ENCODE peak calls at places on chromosomes 3 and 15, in nine cellular contexts. E is right cardiac atrium, O is GM23338, J is neuronal stem cell, L is stomach, I is transverse colon, N is IMR-90, X is fibroblast of lung, M is GM23248. G is an unnamed sample.

GRCh38 chr3:112397529-112397928 is 64.6 kb downstream of the CD200 start:
- DNase-seq in E (no peak), O (no peak), J (no peak), L (no peak), I (no peak), N (no peak), X (no peak), M (no peak), G (no peak)

GRCh38 chr3:54988302-54989022 is 60.6 kb upstream of the LRTM1 start:
- DNase-seq in E (peak; percentile 55), O (no peak), J (no peak), L (no peak), I (no peak), N (peak; percentile 90), X (peak; percentile 91), M (peak; percentile 87), G (no peak)

GRCh38 chr3:27827041-27827440 is 104.9 kb upstream of the EOMES start:
- DNase-seq in E (no peak), O (peak; percentile 20), J (no peak), L (no peak), I (no peak), N (no peak), X (no peak), M (no peak), G (no peak)

GRCh38 chr15:100842756-100843730 is 36.6 kb upstream of the ALDH1A3 start:
- DNase-seq in E (no peak), O (no peak), J (no peak), L (no peak), I (no peak), N (peak; percentile 92), X (peak; percentile 92), M (peak; percentile 32), G (no peak)

GRCh38 chr3:152474585-152474984 is 205.9 kb downstream of the MBNL1 start:
- DNase-seq in E (no peak), O (peak; percentile 75), J (no peak), L (no peak), I (no peak), N (peak; percentile 84), X (peak; percentile 84), M (peak; percentile 85), G (no peak)

GRCh38 chr3:11529281-11529680 is 114.4 kb downstream of the VGLL4 start:
- DNase-seq in E (no peak), O (no peak), J (no peak), L (no peak), I (no peak), N (peak; percentile 17), X (no peak), M (no peak), G (no peak)

GRCh38 chr15:55740981-55741591 is 1.9 kb downstream of the PRTG start:
- DNase-seq in E (no peak), O (no peak), J (no peak), L (no peak), I (no peak), N (no peak), X (no peak), M (no peak), G (no peak)

GRCh38 chr15:74264081-74264501 is 28.0 kb downstream of the CCDC33 start:
- DNase-seq in E (no peak), O (peak; percentile 55), J (no peak), L (no peak), I (no peak), N (no peak), X (no peak), M (no peak), G (no peak)

GRCh38 chr3:123027292-123028232 is at the start of gene SEMA5B:
- DNase-seq in E (peak; percentile 36), O (peak; percentile 92), J (peak; percentile 85), L (peak; percentile 29), I (peak; percentile 9), N (no peak), X (no peak), M (peak; percentile 59), G (peak; percentile 70)

GRCh38 chr3:59456852-59457485 is 407.1 kb upstream of the CFAP20DC start:
- DNase-seq in E (no peak), O (no peak), J (no peak), L (no peak), I (no peak), N (no peak), X (no peak), M (no peak), G (no peak)

GRCh38 chr15:53830707-53831386 is 71.4 kb upstream of the WDR72 start:
- DNase-seq in E (no peak), O (no peak), J (no peak), L (peak; percentile 50), I (peak; percentile 30), N (no peak), X (no peak), M (no peak), G (no peak)

GRCh38 chr3:94794563-94794962 is 731.7 kb downstream of the NSUN3 start:
- DNase-seq in E (no peak), O (no peak), J (no peak), L (no peak), I (no peak), N (no peak), X (no peak), M (no peak), G (no peak)

DNA sequence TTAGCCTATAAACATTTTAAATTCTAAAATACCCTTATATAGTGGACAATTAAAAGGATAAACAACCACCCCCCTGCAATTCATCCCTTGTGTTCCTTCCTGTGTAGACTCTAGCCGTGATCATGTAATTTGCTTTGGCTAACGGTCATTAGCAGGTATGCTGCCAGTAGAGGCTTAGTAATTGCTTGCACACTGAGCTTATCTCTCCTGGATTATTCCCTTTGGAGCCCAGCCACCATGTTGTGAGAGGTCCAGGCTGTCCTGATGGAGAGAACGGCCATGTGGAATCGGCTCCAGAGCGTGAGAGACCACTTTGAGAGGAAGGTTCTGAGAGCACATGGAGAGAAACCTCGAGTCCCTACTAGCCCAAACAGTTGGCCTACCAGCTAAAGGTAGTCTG is 11.0 kb upstream of the BNC1 start:
- DNase-seq in E (no peak), O (no peak), J (no peak), L (no peak), I (no peak), N (no peak), X (no peak), M (no peak), G (no peak)
- H3K4me1 ChIP-seq in E (peaks cover 1% of the 10 kb centered on the region), O (peaks cover 6% of the 10 kb centered on the region), J (peaks cover 2% of the 10 kb centered on the region), L (no peaks in the 10 kb centered on the region), I (no peaks in the 10 kb centered on the region), N (no peaks in the 10 kb centered on the region), X (no peaks in the 10 kb centered on the region), M (peaks cover 24% of the 10 kb centered on the region), G (no peaks in the 10 kb centered on the region)

GRCh38 chr3:39279745-39280517 is at the start of gene CX3CR1:
- DNase-seq in E (no peak), O (no peak), J (no peak), L (no peak), I (no peak), N (no peak), X (no peak), M (no peak), G (no peak)
- H3K27ac ChIP-seq in E (no peak within 1 kb of the TSS), O (no peak within 1 kb of the TSS), J (no peak within 1 kb of the TSS), L (no peak within 1 kb of the TSS), I (no peak within 1 kb of the TSS), N (no peak within 1 kb of the TSS), X (no peak within 1 kb of the TSS), M (no peak within 1 kb of the TSS), G (no peak within 1 kb of the TSS)

GRCh38 chr3:76724075-76724474 is 315.8 kb upstream of the ROBO2 start:
- DNase-seq in E (no peak), O (no peak), J (no peak), L (no peak), I (no peak), N (no peak), X (no peak), M (no peak), G (no peak)

GRCh38 chr3:76726034-76726433 is 313.9 kb upstream of the ROBO2 start:
- DNase-seq in E (no peak), O (no peak), J (no peak), L (no peak), I (no peak), N (no peak), X (no peak), M (no peak), G (no peak)

GRCh38 chr3:76728411-76728810 is 311.5 kb upstream of the ROBO2 start:
- DNase-seq in E (no peak), O (no peak), J (no peak), L (no peak), I (no peak), N (no peak), X (no peak), M (no peak), G (no peak)

GRCh38 chr3:76723366-76723765 is 316.5 kb upstream of the ROBO2 start:
- DNase-seq in E (no peak), O (peak; percentile 41), J (no peak), L (no peak), I (no peak), N (no peak), X (no peak), M (no peak), G (no peak)

DNA sequence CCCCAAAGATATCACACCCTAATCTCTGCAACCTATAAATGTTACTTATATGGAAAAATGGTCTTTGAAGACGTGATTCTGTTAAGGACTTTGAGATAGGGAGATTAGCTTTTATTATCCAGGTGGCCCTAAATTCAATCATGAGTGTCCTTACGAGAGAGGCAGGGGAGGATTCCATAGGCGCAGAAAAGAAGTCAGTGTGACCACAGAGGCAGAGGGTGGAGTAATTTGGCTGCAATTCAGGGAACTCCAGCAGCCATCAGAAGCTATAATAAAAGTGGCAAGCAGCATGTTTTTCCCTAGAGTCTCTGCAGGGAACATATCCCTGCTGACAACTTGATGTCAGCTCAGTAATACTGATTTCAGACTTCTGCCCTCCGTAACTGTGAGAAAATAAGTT is 315.2 kb upstream of the ROBO2 start:
- DNase-seq in E (no peak), O (no peak), J (no peak), L (no peak), I (no peak), N (no peak), X (no peak), M (no peak), G (no peak)
- H3K4me1 ChIP-seq in E (no peaks in the 10 kb centered on the region), O (no peaks in the 10 kb centered on the region), J (no peaks in the 10 kb centered on the region), L (no peaks in the 10 kb centered on the region), I (no peaks in the 10 kb centered on the region), N (no peaks in the 10 kb centered on the region), X (no peaks in the 10 kb centered on the region), M (no peaks in the 10 kb centered on the region), G (no peaks in the 10 kb centered on the region)

GRCh38 chr3:114760679-114761078 is 386.4 kb downstream of the ZBTB20 start:
- DNase-seq in E (no peak), O (no peak), J (no peak), L (no peak), I (no peak), N (no peak), X (no peak), M (no peak), G (no peak)

GRCh38 chr3:114762144-114762543 is 384.9 kb downstream of the ZBTB20 start:
- DNase-seq in E (no peak), O (no peak), J (no peak), L (no peak), I (no peak), N (no peak), X (no peak), M (no peak), G (no peak)

GRCh38 chr3:114756506-114757279 is 390.4 kb downstream of the ZBTB20 start:
- DNase-seq in E (no peak), O (no peak), J (no peak), L (no peak), I (no peak), N (peak; percentile 56), X (peak; percentile 69), M (peak; percentile 90), G (no peak)

GRCh38 chr3:114764056-114764492 is 383.0 kb downstream of the ZBTB20 start:
- DNase-seq in E (no peak), O (no peak), J (no peak), L (no peak), I (peak; percentile 43), N (peak; percentile 28), X (peak; percentile 30), M (peak; percentile 60), G (no peak)

GRCh38 chr3:114758828-114759709 is 388.0 kb downstream of the ZBTB20 start:
- DNase-seq in E (no peak), O (no peak), J (no peak), L (no peak), I (no peak), N (peak; percentile 59), X (peak; percentile 93), M (peak; percentile 87), G (no peak)
- H3K27ac ChIP-seq in E (no peak overlapping the region), O (no peak overlapping the region), J (no peak overlapping the region), L (peak overlapping the region; percentile 70), I (peak overlapping the region; percentile 42), N (peak overlapping the region; percentile 69), X (peak overlapping the region; percentile 29), M (peak overlapping the region; percentile 77), G (peak overlapping the region; percentile 78)

G was measured in upper lobe of right lung.